ENCODE peak calls at places on chromosome 11, in seven cellular contexts. One of them, this sample, is unnamed.

GRCh38 chr11:112219476-112220232 is 6.6 kb upstream of the PTS start:
- DNase-seq in cardiac fibroblast: peak
- DNase-seq in MCF 10A: peak
- DNase-seq in CD8-positive, alpha-beta T cell: peak
- DNase-seq in A673: peak
- DNase-seq in CD4-positive, alpha-beta T cell: peak
- DNase-seq in heart right ventricle: no peak
- DNase-seq in this sample: no peak

GRCh38 chr11:13955971-13956421 is 6.5 kb upstream of the SPON1 start:
- DNase-seq in cardiac fibroblast: peak
- DNase-seq in MCF 10A: peak
- DNase-seq in CD8-positive, alpha-beta T cell: peak
- DNase-seq in A673: peak
- DNase-seq in CD4-positive, alpha-beta T cell: peak
- DNase-seq in heart right ventricle: no peak
- DNase-seq in this sample: no peak

GRCh38 chr11:128488471-128488870 is 98.9 kb downstream of the ETS1 start:
- DNase-seq in cardiac fibroblast: peak
- DNase-seq in MCF 10A: peak
- DNase-seq in CD8-positive, alpha-beta T cell: no peak
- DNase-seq in A673: no peak
- DNase-seq in CD4-positive, alpha-beta T cell: no peak
- DNase-seq in heart right ventricle: no peak
- DNase-seq in this sample: no peak

GRCh38 chr11:44426119-44426518 is 116.2 kb upstream of the ALX4 start:
- DNase-seq in cardiac fibroblast: no peak
- DNase-seq in MCF 10A: no peak
- DNase-seq in CD8-positive, alpha-beta T cell: no peak
- DNase-seq in A673: no peak
- DNase-seq in CD4-positive, alpha-beta T cell: no peak
- DNase-seq in heart right ventricle: no peak
- DNase-seq in this sample: no peak

GRCh38 chr11:118304227-118304808 is at the start of gene CD3E:
- DNase-seq in cardiac fibroblast: no peak
- DNase-seq in MCF 10A: no peak
- DNase-seq in CD8-positive, alpha-beta T cell: peak
- DNase-seq in A673: no peak
- DNase-seq in CD4-positive, alpha-beta T cell: peak
- DNase-seq in heart right ventricle: no peak
- DNase-seq in this sample: no peak

GRCh38 chr11:46278387-46279173 is 1.1 kb downstream of the CREB3L1 start:
- DNase-seq in cardiac fibroblast: peak
- DNase-seq in MCF 10A: no peak
- DNase-seq in CD8-positive, alpha-beta T cell: peak
- DNase-seq in A673: peak
- DNase-seq in CD4-positive, alpha-beta T cell: peak
- DNase-seq in heart right ventricle: peak
- DNase-seq in this sample: no peak

GRCh38 chr11:35236667-35237003 is 97.7 kb downstream of the CD44 start:
- DNase-seq in cardiac fibroblast: peak
- DNase-seq in MCF 10A: no peak
- DNase-seq in CD8-positive, alpha-beta T cell: no peak
- DNase-seq in A673: no peak
- DNase-seq in CD4-positive, alpha-beta T cell: no peak
- DNase-seq in heart right ventricle: no peak
- DNase-seq in this sample: no peak

GRCh38 chr11:111565111-111565720 is 24.7 kb downstream of the LAYN start:
- DNase-seq in cardiac fibroblast: peak
- DNase-seq in MCF 10A: peak
- DNase-seq in CD8-positive, alpha-beta T cell: peak
- DNase-seq in A673: peak
- DNase-seq in CD4-positive, alpha-beta T cell: peak
- DNase-seq in heart right ventricle: peak
- DNase-seq in this sample: no peak

GRCh38 chr11:66080055-66080817 is 10.2 kb downstream of the PACS1 start:
- DNase-seq in cardiac fibroblast: peak
- DNase-seq in MCF 10A: peak
- DNase-seq in CD8-positive, alpha-beta T cell: peak
- DNase-seq in A673: peak
- DNase-seq in CD4-positive, alpha-beta T cell: peak
- DNase-seq in heart right ventricle: no peak
- DNase-seq in this sample: no peak

GRCh38 chr11:130932086-130932712 is 15.9 kb upstream of the SNX19 start:
- DNase-seq in cardiac fibroblast: no peak
- DNase-seq in MCF 10A: no peak
- DNase-seq in CD8-positive, alpha-beta T cell: no peak
- DNase-seq in A673: no peak
- DNase-seq in CD4-positive, alpha-beta T cell: no peak
- DNase-seq in heart right ventricle: no peak
- DNase-seq in this sample: no peak

GRCh38 chr11:129724866-129725265 is 90.8 kb upstream of the TMEM45B start:
- DNase-seq in cardiac fibroblast: peak
- DNase-seq in MCF 10A: peak
- DNase-seq in CD8-positive, alpha-beta T cell: no peak
- DNase-seq in A673: no peak
- DNase-seq in CD4-positive, alpha-beta T cell: no peak
- DNase-seq in heart right ventricle: no peak
- DNase-seq in this sample: no peak

GRCh38 chr11:84019576-84020194 is 733.5 kb upstream of the CCDC90B start:
- DNase-seq in cardiac fibroblast: peak
- DNase-seq in MCF 10A: peak
- DNase-seq in CD8-positive, alpha-beta T cell: no peak
- DNase-seq in A673: no peak
- DNase-seq in CD4-positive, alpha-beta T cell: no peak
- DNase-seq in heart right ventricle: no peak
- DNase-seq in this sample: no peak

DNA sequence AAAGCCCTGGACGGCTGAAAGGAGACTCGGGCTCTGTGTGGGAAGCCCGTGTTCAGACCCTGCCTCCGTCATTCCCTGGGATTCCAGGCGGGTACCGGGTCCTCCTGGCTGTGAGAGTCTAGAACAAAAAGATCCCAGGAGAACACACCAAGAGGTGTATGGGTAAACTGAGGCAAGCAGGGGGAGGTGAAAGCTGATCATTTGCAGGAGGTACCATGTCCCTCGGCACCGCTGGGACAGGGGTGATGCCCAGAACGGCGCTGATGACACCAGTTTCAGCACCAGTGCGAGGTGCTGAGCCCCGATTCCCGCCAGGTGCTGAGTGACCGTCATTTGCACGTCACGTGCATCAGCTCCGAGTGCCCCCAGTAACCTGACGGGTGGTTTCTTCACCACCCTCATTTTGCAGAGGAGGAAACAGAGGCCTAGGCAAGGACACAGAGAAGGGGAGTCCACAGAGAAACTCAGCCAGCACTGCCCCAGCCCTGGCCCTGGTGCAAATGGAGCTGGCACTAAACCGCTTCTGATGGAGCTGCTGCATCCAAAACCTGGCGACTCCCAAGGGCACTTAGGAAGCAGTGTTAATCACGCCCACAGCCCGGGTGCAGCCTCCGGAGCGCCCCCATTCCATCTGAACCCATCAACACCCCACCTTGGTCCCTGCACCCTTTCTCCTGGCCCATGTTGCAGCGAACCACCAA is 16.8 kb downstream of the MACROD1 start:
- DNase-seq in cardiac fibroblast: no peak
- DNase-seq in MCF 10A: no peak
- DNase-seq in CD8-positive, alpha-beta T cell: no peak
- DNase-seq in A673: no peak
- DNase-seq in CD4-positive, alpha-beta T cell: no peak
- DNase-seq in heart right ventricle: peak
- DNase-seq in this sample: no peak
- TF ChIP-seq CTCF in cardiac fibroblast: no peak
- TF ChIP-seq CTCF in MCF 10A: no peak
- TF ChIP-seq CTCF in CD8-positive, alpha-beta T cell: peak
- TF ChIP-seq CTCF in A673: no peak
- TF ChIP-seq CTCF in CD4-positive, alpha-beta T cell: peak
- TF ChIP-seq CTCF in heart right ventricle: no peak
- TF ChIP-seq CTCF in this sample: no peak

DNA sequence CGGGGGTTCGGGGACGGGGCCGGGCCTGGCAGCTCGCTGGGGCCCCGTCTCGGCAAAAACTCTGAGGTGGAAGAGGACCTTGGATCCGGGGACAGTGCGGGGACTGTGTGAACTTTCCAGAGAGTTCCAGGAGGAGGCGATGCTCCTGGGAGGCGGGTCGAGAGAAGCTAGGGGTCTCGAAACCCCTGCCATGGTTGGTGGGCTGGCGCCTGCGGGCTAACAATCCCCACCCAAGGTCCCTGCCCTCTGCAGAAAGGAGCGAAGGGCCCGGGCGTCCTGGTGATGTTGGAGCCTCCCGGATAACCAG is 4.7 kb upstream of the GRK2 start:
- DNase-seq in cardiac fibroblast: no peak
- DNase-seq in MCF 10A: no peak
- DNase-seq in CD8-positive, alpha-beta T cell: no peak
- DNase-seq in A673: no peak
- DNase-seq in CD4-positive, alpha-beta T cell: no peak
- DNase-seq in heart right ventricle: no peak
- DNase-seq in this sample: no peak
- TF ChIP-seq CTCF in cardiac fibroblast: peak
- TF ChIP-seq CTCF in MCF 10A: peak
- TF ChIP-seq CTCF in CD8-positive, alpha-beta T cell: no peak
- TF ChIP-seq CTCF in A673: peak
- TF ChIP-seq CTCF in CD4-positive, alpha-beta T cell: no peak
- TF ChIP-seq CTCF in heart right ventricle: no peak
- TF ChIP-seq CTCF in this sample: no peak

DNA sequence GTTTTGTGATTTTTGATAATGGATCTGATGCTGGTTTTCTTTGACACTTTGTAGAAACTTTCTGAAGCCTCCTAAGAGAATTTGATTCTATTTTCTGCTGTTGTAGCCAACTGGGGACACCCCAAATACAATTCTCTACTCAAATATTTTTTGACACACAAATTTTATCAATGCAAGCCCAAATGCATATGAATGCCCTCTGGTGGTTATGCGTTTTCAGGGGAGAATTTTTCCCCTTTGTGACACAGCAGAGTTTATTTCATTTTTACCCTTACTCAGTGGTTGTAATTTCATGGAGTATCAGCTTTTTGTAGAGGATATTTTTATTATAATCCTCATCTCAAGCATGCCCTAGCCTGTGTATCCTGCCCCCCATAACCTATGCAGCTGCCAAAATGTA is 44.7 kb upstream of the MTMR2 start:
- DNase-seq in cardiac fibroblast: peak
- DNase-seq in MCF 10A: peak
- DNase-seq in CD8-positive, alpha-beta T cell: no peak
- DNase-seq in A673: no peak
- DNase-seq in CD4-positive, alpha-beta T cell: no peak
- DNase-seq in heart right ventricle: no peak
- DNase-seq in this sample: no peak
- TF ChIP-seq CTCF in cardiac fibroblast: peak
- TF ChIP-seq CTCF in MCF 10A: peak
- TF ChIP-seq CTCF in CD8-positive, alpha-beta T cell: no peak
- TF ChIP-seq CTCF in A673: peak
- TF ChIP-seq CTCF in CD4-positive, alpha-beta T cell: no peak
- TF ChIP-seq CTCF in heart right ventricle: no peak
- TF ChIP-seq CTCF in this sample: no peak

GRCh38 chr11:87300640-87301381 is 263.1 kb downstream of the TMEM135 start:
- DNase-seq in cardiac fibroblast: peak
- DNase-seq in MCF 10A: no peak
- DNase-seq in CD8-positive, alpha-beta T cell: no peak
- DNase-seq in A673: no peak
- DNase-seq in CD4-positive, alpha-beta T cell: no peak
- DNase-seq in heart right ventricle: no peak
- DNase-seq in this sample: no peak
- TF ChIP-seq CTCF in cardiac fibroblast: no peak
- TF ChIP-seq CTCF in MCF 10A: no peak
- TF ChIP-seq CTCF in CD8-positive, alpha-beta T cell: no peak
- TF ChIP-seq CTCF in A673: peak
- TF ChIP-seq CTCF in CD4-positive, alpha-beta T cell: no peak
- TF ChIP-seq CTCF in heart right ventricle: no peak
- TF ChIP-seq CTCF in this sample: no peak

DNA sequence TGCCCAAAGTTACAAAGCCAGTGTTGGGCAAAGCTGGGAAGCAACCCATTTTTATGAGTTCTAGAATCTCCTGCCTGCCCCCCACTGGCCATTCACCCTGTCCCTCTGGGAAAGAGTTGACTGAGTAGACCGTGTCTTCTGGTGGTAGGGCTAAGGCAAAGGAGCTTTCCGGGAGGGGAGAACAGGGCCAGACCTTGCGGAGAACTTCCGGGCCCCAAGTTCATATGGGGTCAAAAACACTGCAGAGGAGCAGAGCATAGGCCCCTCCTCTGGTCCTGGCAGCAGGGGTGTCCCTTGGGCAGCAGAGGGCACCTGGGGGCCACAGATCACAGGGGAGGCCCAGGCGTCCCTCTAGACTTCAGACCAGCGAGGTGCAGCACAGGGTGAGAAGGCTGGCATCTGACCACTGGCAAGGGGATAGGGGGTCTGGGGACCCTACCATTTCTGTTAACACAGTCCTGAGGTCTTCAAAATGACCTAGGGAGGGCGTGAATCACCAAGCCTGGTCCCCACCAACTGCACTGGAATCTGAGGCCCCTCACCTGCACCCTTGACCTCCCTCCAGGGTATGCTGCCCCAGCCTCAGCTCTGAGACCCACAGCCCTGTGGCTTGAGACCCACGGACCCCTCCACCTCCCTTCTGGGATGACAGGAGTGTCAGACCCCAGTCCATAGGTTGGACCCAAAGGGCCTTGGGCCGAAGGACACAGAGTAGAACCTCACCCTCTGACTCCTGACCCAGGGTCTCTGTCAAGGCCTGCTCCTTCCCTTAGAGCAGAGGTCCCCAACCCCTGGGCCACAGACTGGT is 1.3 kb upstream of the ARAP1 start:
- DNase-seq in cardiac fibroblast: no peak
- DNase-seq in MCF 10A: no peak
- DNase-seq in CD8-positive, alpha-beta T cell: no peak
- DNase-seq in A673: no peak
- DNase-seq in CD4-positive, alpha-beta T cell: no peak
- DNase-seq in heart right ventricle: no peak
- DNase-seq in this sample: no peak
- TF ChIP-seq CTCF in cardiac fibroblast: no peak
- TF ChIP-seq CTCF in MCF 10A: no peak
- TF ChIP-seq CTCF in CD8-positive, alpha-beta T cell: no peak
- TF ChIP-seq CTCF in A673: no peak
- TF ChIP-seq CTCF in CD4-positive, alpha-beta T cell: no peak
- TF ChIP-seq CTCF in heart right ventricle: no peak
- TF ChIP-seq CTCF in this sample: no peak

GRCh38 chr11:47641585-47642098 is 717 bp downstream of the MTCH2 start:
- DNase-seq in cardiac fibroblast: peak
- DNase-seq in MCF 10A: no peak
- DNase-seq in CD8-positive, alpha-beta T cell: no peak
- DNase-seq in A673: peak
- DNase-seq in CD4-positive, alpha-beta T cell: no peak
- DNase-seq in heart right ventricle: no peak
- DNase-seq in this sample: no peak

GRCh38 chr11:47645500-47645899 is 3.1 kb upstream of the MTCH2 start:
- DNase-seq in cardiac fibroblast: no peak
- DNase-seq in MCF 10A: no peak
- DNase-seq in CD8-positive, alpha-beta T cell: no peak
- DNase-seq in A673: no peak
- DNase-seq in CD4-positive, alpha-beta T cell: no peak
- DNase-seq in heart right ventricle: no peak
- DNase-seq in this sample: no peak

GRCh38 chr11:47646019-47646418 is 3.7 kb upstream of the MTCH2 start:
- DNase-seq in cardiac fibroblast: no peak
- DNase-seq in MCF 10A: no peak
- DNase-seq in CD8-positive, alpha-beta T cell: no peak
- DNase-seq in A673: no peak
- DNase-seq in CD4-positive, alpha-beta T cell: no peak
- DNase-seq in heart right ventricle: no peak
- DNase-seq in this sample: no peak

GRCh38 chr11:47642099-47642855 is at the start of gene MTCH2:
- DNase-seq in cardiac fibroblast: peak
- DNase-seq in MCF 10A: peak
- DNase-seq in CD8-positive, alpha-beta T cell: peak
- DNase-seq in A673: peak
- DNase-seq in CD4-positive, alpha-beta T cell: peak
- DNase-seq in heart right ventricle: peak
- DNase-seq in this sample: peak
- TF ChIP-seq CTCF in cardiac fibroblast: peak
- TF ChIP-seq CTCF in MCF 10A: no peak
- TF ChIP-seq CTCF in CD8-positive, alpha-beta T cell: no peak
- TF ChIP-seq CTCF in A673: peak
- TF ChIP-seq CTCF in CD4-positive, alpha-beta T cell: peak
- TF ChIP-seq CTCF in heart right ventricle: peak
- TF ChIP-seq CTCF in this sample: no peak